ENCODE peak calls at places on chromosomes 13 and 19, in ten cellular contexts. U is heart right ventricle; T is cardiac muscle cell; V is endodermal cell; Z is fibroblast of lung; H is naive thymus-derived CD4-positive, alpha-beta T cell; Q is stomach; L is left ventricle myocardium inferior; P is pancreas; O is neural progenitor cell. D is an unnamed sample. For H3K36me3 and H3K27me3, the result is how much of the 10 kb centered on the place peaks cover.

GRCh38 chr13:60334310-60334709 is 62.7 kb upstream of the TDRD3 start:
- DNase-seq in U (no peak), T (no peak), V (no peak), Z (no peak), H (no peak), Q (no peak), L (no peak), P (no peak), O (no peak), D (no peak)

GRCh38 chr19:3175761-3176714 is 2.5 kb upstream of the S1PR4 start:
- DNase-seq in U (no peak), T (no peak), V (no peak), Z (peak), H (no peak), Q (peak), L (no peak), P (no peak), O (no peak), D (peak)

GRCh38 chr19:4108767-4109625 is 14.9 kb downstream of the MAP2K2 start:
- DNase-seq in U (no peak), T (no peak), V (no peak), Z (no peak), H (peak), Q (peak), L (no peak), P (no peak), O (no peak), D (no peak)

GRCh38 chr13:19586904-19587634 is 25.7 kb upstream of the TPTE2 start:
- DNase-seq in U (peak), T (no peak), V (no peak), Z (peak), H (peak), Q (peak), L (no peak), P (no peak), O (no peak), D (no peak)

GRCh38 chr19:2477732-2478191 is 1.8 kb downstream of the GADD45B start:
- DNase-seq in U (no peak), T (peak), V (no peak), Z (peak), H (no peak), Q (no peak), L (no peak), P (no peak), O (no peak), D (no peak)

GRCh38 chr19:4068058-4068966 is 1.6 kb upstream of the ZBTB7A start:
- DNase-seq in U (no peak), T (no peak), V (peak), Z (no peak), H (no peak), Q (no peak), L (no peak), P (no peak), O (no peak), D (no peak)

GRCh38 chr19:46179076-46179740 is 31.2 kb downstream of the IGFL2 start:
- DNase-seq in U (no peak), T (no peak), V (peak), Z (no peak), H (no peak), Q (no peak), L (no peak), P (no peak), O (no peak), D (no peak)

GRCh38 chr19:53467138-53467502 is 413 bp upstream of the ZNF813 start:
- DNase-seq in U (peak), T (no peak), V (no peak), Z (no peak), H (no peak), Q (no peak), L (peak), P (peak), O (no peak), D (no peak)

GRCh38 chr19:19214892-19215291 is 3.1 kb downstream of the NCAN start:
- DNase-seq in U (peak), T (peak), V (peak), Z (peak), H (no peak), Q (no peak), L (no peak), P (no peak), O (peak), D (no peak)

GRCh38 chr13:59906413-59907027 is 257.2 kb downstream of the DIAPH3 start:
- DNase-seq in U (no peak), T (peak), V (no peak), Z (peak), H (no peak), Q (no peak), L (no peak), P (no peak), O (peak), D (peak)

GRCh38 chr19:3132971-3133792 is 2.7 kb upstream of the GNA15 start:
- DNase-seq in U (peak), T (no peak), V (peak), Z (no peak), H (peak), Q (no peak), L (no peak), P (no peak), O (no peak), D (peak)

GRCh38 chr13:53466576-53466975 is 438.0 kb downstream of the OLFM4 start:
- DNase-seq in U (no peak), T (no peak), V (no peak), Z (no peak), H (no peak), Q (no peak), L (no peak), P (no peak), O (no peak), D (no peak)

DNA sequence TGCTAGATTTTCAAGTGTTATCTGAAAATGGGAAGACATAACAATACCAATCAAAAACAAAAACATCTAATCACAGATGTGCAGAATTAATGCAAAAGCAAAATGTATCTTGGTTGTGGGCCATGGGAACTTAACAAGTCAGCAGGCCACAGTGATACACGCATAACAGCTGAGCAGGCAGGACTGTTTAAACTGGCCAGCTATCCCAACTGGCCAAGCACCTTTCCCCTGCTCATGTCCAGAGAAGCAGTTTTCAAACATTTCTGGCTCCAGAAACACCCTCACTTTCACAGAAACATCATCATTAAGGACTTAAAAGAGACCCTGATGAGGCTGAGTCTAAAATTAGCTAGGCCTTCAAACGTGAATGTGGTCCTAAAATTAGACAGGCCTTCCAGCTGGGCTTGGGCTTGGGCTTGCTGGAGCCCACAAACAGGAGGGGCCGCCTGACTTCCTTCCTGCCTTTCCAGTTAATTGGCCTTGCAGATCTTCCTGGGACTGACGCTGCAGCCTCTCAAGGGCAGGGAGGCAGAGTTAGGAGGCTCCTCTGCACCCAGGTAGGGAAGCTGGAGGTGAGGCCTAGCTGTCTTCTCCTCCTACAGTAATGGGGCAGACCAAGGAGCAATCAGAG is 334.2 kb downstream of the DNAJC15 start:
- DNase-seq in U (peak), T (peak), V (no peak), Z (no peak), H (no peak), Q (no peak), L (peak), P (no peak), O (no peak), D (no peak)
- H3K36me3 ChIP-seq in U (under half), T (under half), V (under half), Z (under half), H (under half), Q (under half), L (under half), P (under half), O (under half), D (under half)

GRCh38 chr19:13051581-13052165 is 51.0 kb downstream of the LYL1 start:
- DNase-seq in U (peak), T (peak), V (peak), Z (peak), H (no peak), Q (peak), L (peak), P (peak), O (peak), D (no peak)
- H3K4me3 ChIP-seq in U (peak), T (no peak), V (peak), Z (no peak), H (no peak), Q (peak), L (peak), P (no peak), O (peak), D (no peak)

GRCh38 chr13:109816979-109817275 is 30.5 kb upstream of the IRS2 start:
- DNase-seq in U (no peak), T (no peak), V (no peak), Z (peak), H (no peak), Q (no peak), L (no peak), P (no peak), O (no peak), D (no peak)

GRCh38 chr13:109818891-109819290 is 32.5 kb upstream of the IRS2 start:
- DNase-seq in U (no peak), T (no peak), V (no peak), Z (peak), H (no peak), Q (no peak), L (no peak), P (no peak), O (no peak), D (no peak)

GRCh38 chr13:109819851-109820250 is 33.5 kb upstream of the IRS2 start:
- DNase-seq in U (no peak), T (no peak), V (no peak), Z (no peak), H (no peak), Q (no peak), L (no peak), P (no peak), O (no peak), D (no peak)

GRCh38 chr13:109816112-109816978 is 30.0 kb upstream of the IRS2 start:
- DNase-seq in U (no peak), T (no peak), V (no peak), Z (no peak), H (no peak), Q (no peak), L (no peak), P (peak), O (no peak), D (no peak)

DNA sequence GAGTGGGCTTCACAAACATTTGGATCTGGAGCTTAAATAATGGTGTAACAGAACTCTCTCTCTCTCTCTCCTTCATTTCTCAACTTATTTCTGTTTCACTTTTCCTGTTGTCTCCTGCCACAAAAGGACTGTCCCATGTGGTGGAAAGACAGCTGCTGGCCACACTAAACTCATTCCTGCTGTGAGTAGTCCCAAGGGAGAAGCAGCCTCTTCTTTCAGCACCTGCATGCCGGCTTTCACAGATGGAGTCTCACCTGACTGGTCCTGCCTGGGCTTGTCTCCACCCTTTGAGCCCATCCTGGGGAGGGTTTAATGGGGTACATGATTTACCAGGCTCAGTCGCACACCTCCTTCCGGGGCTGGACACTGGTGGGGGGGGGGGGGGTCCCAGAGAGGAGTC is 31.8 kb upstream of the IRS2 start:
- DNase-seq in U (no peak), T (no peak), V (no peak), Z (no peak), H (no peak), Q (no peak), L (no peak), P (no peak), O (no peak), D (no peak)
- H3K27me3 ChIP-seq in U (under half), T (under half), V (under half), Z (under half), H (under half), Q (under half), L (under half), P (under half), O (under half), D (under half)

DNA sequence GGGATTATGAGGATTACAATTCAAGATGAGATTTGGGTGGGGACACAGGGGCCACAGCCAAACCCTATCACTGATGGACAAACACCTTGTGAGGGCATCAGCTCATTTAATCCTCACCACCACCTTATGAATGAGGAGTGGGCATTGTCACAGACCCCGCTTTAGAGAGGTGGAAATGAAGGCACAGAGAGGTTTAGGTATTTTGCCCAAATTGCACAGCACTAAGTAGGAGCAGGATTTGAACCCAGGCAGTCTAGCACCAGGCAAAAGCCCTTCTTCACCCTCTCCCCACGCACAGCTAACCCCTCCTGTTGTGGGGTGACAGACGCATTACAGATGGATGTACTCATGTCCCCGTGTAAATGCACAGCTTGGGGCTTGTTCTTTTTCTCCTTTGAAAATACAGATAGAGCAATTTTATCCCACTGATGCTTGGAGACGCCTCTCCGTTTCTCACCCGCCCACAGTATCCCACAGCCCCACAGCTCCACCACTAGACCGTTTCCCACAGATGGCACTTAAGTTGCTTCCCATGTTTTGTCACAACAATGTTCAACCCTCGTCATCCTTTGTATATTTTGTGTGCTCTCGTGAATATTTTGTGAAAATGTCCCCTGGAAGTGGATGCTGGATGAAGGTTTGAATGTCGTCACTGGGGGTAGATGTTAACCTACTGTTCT is 48.2 kb downstream of the ANKRD10 start:
- DNase-seq in U (no peak), T (no peak), V (no peak), Z (no peak), H (no peak), Q (no peak), L (no peak), P (no peak), O (no peak), D (no peak)
- H3K36me3 ChIP-seq in U (under half), T (under half), V (under half), Z (under half), H (under half), Q (under half), L (under half), P (under half), O (under half), D (under half)

GRCh38 chr19:8643860-8644653 is 13.6 kb downstream of the NFILZ start:
- DNase-seq in U (no peak), T (no peak), V (no peak), Z (no peak), H (no peak), Q (no peak), L (no peak), P (no peak), O (no peak), D (no peak)

GRCh38 chr19:8648240-8648639 is 17.8 kb downstream of the NFILZ start:
- DNase-seq in U (no peak), T (no peak), V (no peak), Z (no peak), H (no peak), Q (no peak), L (no peak), P (no peak), O (no peak), D (no peak)
- H3K4me3 ChIP-seq in U (no peak), T (no peak), V (no peak), Z (no peak), H (no peak), Q (no peak), L (no peak), P (no peak), O (no peak), D (no peak)

GRCh38 chr13:33015791-33016323 is 366 bp upstream of the KL start:
- DNase-seq in U (peak), T (peak), V (peak), Z (no peak), H (no peak), Q (peak), L (peak), P (no peak), O (peak), D (no peak)

GRCh38 chr13:33015275-33015674 is 948 bp upstream of the KL start:
- DNase-seq in U (no peak), T (no peak), V (no peak), Z (no peak), H (no peak), Q (no peak), L (no peak), P (no peak), O (no peak), D (no peak)

GRCh38 chr13:33016414-33017409 is at the start of gene KL:
- DNase-seq in U (peak), T (peak), V (peak), Z (no peak), H (peak), Q (peak), L (peak), P (no peak), O (peak), D (no peak)

GRCh38 chr13:33017410-33017929 is 1.2 kb downstream of the KL start:
- DNase-seq in U (peak), T (peak), V (peak), Z (peak), H (peak), Q (peak), L (peak), P (no peak), O (peak), D (peak)

GRCh38 chr13:33014291-33014690 is 1.9 kb upstream of the KL start:
- DNase-seq in U (no peak), T (no peak), V (no peak), Z (no peak), H (no peak), Q (no peak), L (no peak), P (no peak), O (no peak), D (no peak)
- H3K27me3 ChIP-seq in U (under half), T (half or more), V (half or more), Z (under half), H (under half), Q (under half), L (under half), P (under half), O (half or more), D (under half)

GRCh38 chr19:39377373-39378362 is 13.2 kb downstream of the PAF1 start:
- DNase-seq in U (no peak), T (no peak), V (no peak), Z (no peak), H (no peak), Q (no peak), L (no peak), P (no peak), O (no peak), D (no peak)
- H3K36me3 ChIP-seq in U (half or more), T (half or more), V (half or more), Z (under half), H (under half), Q (half or more), L (half or more), P (half or more), O (under half), D (under half)

GRCh38 chr19:703329-703650 is 5.4 kb upstream of the PALM start:
- DNase-seq in U (no peak), T (no peak), V (no peak), Z (no peak), H (no peak), Q (no peak), L (no peak), P (no peak), O (no peak), D (no peak)
- H3K4me3 ChIP-seq in U (peak), T (no peak), V (no peak), Z (peak), H (no peak), Q (peak), L (peak), P (no peak), O (no peak), D (peak)

DNA sequence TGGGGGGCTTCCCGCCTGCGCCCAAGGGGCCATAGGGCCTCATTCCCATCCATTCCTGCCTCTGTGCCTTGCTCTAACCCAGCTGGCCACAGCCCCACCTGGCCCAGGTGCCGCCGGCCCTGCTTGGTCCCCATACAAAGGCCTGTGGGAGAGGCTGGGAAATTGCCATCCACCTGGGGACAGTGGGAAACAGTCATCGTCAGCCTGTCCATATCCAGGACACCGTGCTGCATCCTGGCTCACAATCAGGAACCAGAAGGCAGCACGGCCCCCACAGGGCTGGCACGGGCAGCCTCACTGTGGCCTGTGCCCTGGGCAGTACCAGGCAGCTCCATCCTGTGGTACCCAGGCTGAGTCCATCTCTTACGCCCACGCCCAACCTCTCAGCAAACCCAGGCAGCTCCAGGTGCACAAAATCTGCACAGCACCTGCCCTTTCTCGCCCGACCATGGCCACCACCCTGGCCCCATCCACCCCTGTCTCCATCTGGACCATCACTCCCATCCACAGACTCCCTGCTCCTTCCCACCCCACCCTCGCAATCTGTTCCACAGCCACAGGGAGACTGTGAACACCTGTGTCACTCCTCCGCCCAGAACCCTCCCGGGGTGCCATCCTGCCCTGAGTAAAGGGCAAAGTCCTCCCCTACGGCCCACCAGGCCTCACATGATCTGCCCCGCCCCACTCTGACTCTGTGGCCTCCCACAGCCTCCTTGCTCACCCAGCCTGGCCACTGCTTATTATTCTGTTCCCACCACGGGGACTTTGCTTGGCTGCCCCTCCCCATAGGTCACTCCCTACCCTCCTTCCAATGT is 21.1 kb upstream of the FBXO27 start:
- DNase-seq in U (no peak), T (no peak), V (no peak), Z (no peak), H (no peak), Q (peak), L (no peak), P (no peak), O (no peak), D (no peak)
- H3K27me3 ChIP-seq in U (under half), T (under half), V (under half), Z (under half), H (under half), Q (under half), L (under half), P (under half), O (under half), D (under half)

DNA sequence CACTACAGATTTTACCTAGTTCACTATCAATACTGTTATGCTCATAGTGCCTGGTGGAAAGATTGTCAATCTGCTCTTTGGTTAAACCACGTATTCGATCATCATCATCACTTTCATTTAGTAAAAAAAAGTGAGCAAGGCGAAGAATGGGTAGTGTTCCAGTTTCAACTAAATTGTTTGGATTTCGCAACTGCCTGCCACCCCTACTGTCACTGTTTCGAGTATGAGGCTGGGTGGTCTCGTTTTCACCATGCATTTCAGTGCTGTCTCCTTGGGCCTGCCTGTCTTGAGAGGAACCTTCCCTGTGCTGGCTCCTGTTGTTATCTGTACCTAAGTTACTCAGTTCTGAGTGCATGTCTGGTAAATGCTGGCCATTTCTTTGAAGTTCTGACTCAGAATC is 8.1 kb downstream of the RNF6 start:
- DNase-seq in U (no peak), T (no peak), V (no peak), Z (no peak), H (no peak), Q (no peak), L (no peak), P (no peak), O (no peak), D (no peak)
- H3K36me3 ChIP-seq in U (half or more), T (half or more), V (half or more), Z (under half), H (under half), Q (half or more), L (half or more), P (half or more), O (under half), D (under half)

D was measured in kidney epithelial cell.